ENCODE peak calls at places on chromosomes 1 and 21, in nine cellular contexts. One of them, this sample, is unnamed.

GRCh38 chr1:25161981-25162380 is 70.3 kb downstream of the SYF2 start:
- DNase-seq in OCI-M1: no peak
- DNase-seq in Right ventricle myocardium superior: no peak
- DNase-seq in heart left ventricle: no peak
- DNase-seq in NB4: no peak
- DNase-seq in hippocampal formation: no peak
- DNase-seq in C1 segment of cervical spinal cord: no peak
- DNase-seq in OCI-LY7: no peak
- DNase-seq in SHP77: no peak
- DNase-seq in this sample: peak

GRCh38 chr1:84488107-84488506 is 9.0 kb downstream of the RPF1 start:
- DNase-seq in NB4: no peak
- DNase-seq in OCI-M1: no peak
- DNase-seq in C1 segment of cervical spinal cord: no peak
- DNase-seq in hippocampal formation: no peak
- DNase-seq in SHP77: no peak
- DNase-seq in OCI-LY7: no peak
- DNase-seq in heart left ventricle: no peak
- DNase-seq in Right ventricle myocardium superior: no peak
- DNase-seq in this sample: no peak

GRCh38 chr21:46393941-46394818 is 64.5 kb upstream of the DIP2A start:
- DNase-seq in Right ventricle myocardium superior: no peak
- DNase-seq in OCI-M1: no peak
- DNase-seq in NB4: no peak
- DNase-seq in SHP77: peak
- DNase-seq in hippocampal formation: no peak
- DNase-seq in heart left ventricle: peak
- DNase-seq in C1 segment of cervical spinal cord: no peak
- DNase-seq in OCI-LY7: no peak
- DNase-seq in this sample: no peak

GRCh38 chr1:209861242-209861641 is 33.5 kb downstream of the UTP25 start:
- DNase-seq in SHP77: no peak
- DNase-seq in Right ventricle myocardium superior: no peak
- DNase-seq in NB4: no peak
- DNase-seq in C1 segment of cervical spinal cord: no peak
- DNase-seq in OCI-M1: no peak
- DNase-seq in heart left ventricle: no peak
- DNase-seq in hippocampal formation: no peak
- DNase-seq in OCI-LY7: no peak
- DNase-seq in this sample: no peak

GRCh38 chr1:156510709-156511108 is 10.1 kb upstream of the MEF2D start:
- DNase-seq in heart left ventricle: peak
- DNase-seq in NB4: no peak
- DNase-seq in SHP77: no peak
- DNase-seq in hippocampal formation: no peak
- DNase-seq in Right ventricle myocardium superior: peak
- DNase-seq in OCI-M1: no peak
- DNase-seq in C1 segment of cervical spinal cord: peak
- DNase-seq in OCI-LY7: no peak
- DNase-seq in this sample: peak

GRCh38 chr1:204391629-204392028 is 20.0 kb downstream of the PPP1R15B start:
- DNase-seq in OCI-M1: no peak
- DNase-seq in NB4: no peak
- DNase-seq in heart left ventricle: no peak
- DNase-seq in SHP77: no peak
- DNase-seq in Right ventricle myocardium superior: no peak
- DNase-seq in hippocampal formation: no peak
- DNase-seq in OCI-LY7: no peak
- DNase-seq in C1 segment of cervical spinal cord: no peak
- DNase-seq in this sample: no peak

GRCh38 chr21:44427241-44428120 is 27.8 kb upstream of the LRRC3 start:
- DNase-seq in Right ventricle myocardium superior: peak
- DNase-seq in heart left ventricle: peak
- DNase-seq in OCI-LY7: no peak
- DNase-seq in NB4: no peak
- DNase-seq in hippocampal formation: no peak
- DNase-seq in SHP77: peak
- DNase-seq in OCI-M1: no peak
- DNase-seq in C1 segment of cervical spinal cord: no peak
- DNase-seq in this sample: no peak

GRCh38 chr1:42319128-42319851 is 15.7 kb downstream of the FOXJ3 start:
- DNase-seq in OCI-LY7: no peak
- DNase-seq in heart left ventricle: no peak
- DNase-seq in C1 segment of cervical spinal cord: no peak
- DNase-seq in NB4: peak
- DNase-seq in OCI-M1: no peak
- DNase-seq in SHP77: no peak
- DNase-seq in Right ventricle myocardium superior: no peak
- DNase-seq in hippocampal formation: no peak
- DNase-seq in this sample: peak

GRCh38 chr21:26177187-26177586 is 6.6 kb upstream of the APP start:
- DNase-seq in Right ventricle myocardium superior: peak
- DNase-seq in OCI-M1: no peak
- DNase-seq in C1 segment of cervical spinal cord: no peak
- DNase-seq in NB4: no peak
- DNase-seq in hippocampal formation: no peak
- DNase-seq in SHP77: no peak
- DNase-seq in heart left ventricle: no peak
- DNase-seq in OCI-LY7: no peak
- DNase-seq in this sample: no peak

GRCh38 chr1:93338426-93338825 is 7.3 kb upstream of the DR1 start:
- DNase-seq in OCI-M1: no peak
- DNase-seq in OCI-LY7: no peak
- DNase-seq in Right ventricle myocardium superior: no peak
- DNase-seq in SHP77: no peak
- DNase-seq in C1 segment of cervical spinal cord: no peak
- DNase-seq in NB4: no peak
- DNase-seq in hippocampal formation: no peak
- DNase-seq in heart left ventricle: no peak
- DNase-seq in this sample: peak

GRCh38 chr1:35856964-35857363 is 26.0 kb upstream of the AGO1 start:
- DNase-seq in hippocampal formation: no peak
- DNase-seq in NB4: no peak
- DNase-seq in C1 segment of cervical spinal cord: no peak
- DNase-seq in heart left ventricle: no peak
- DNase-seq in Right ventricle myocardium superior: no peak
- DNase-seq in OCI-M1: no peak
- DNase-seq in OCI-LY7: no peak
- DNase-seq in SHP77: no peak
- DNase-seq in this sample: no peak

This sample was measured in GM04504.